ENCODE peak calls at places on chromosomes 3 and 15, in ten cellular contexts. C is brain microvascular endothelial cell, F is substantia nigra, S is lower lobe of right lung, G is cardiac muscle cell, T is suprapubic skin, Y is aorta, B is SK-N-SH, H is breast epithelium, K is A549. U is an unnamed sample.

GRCh38 chr3:186975726-186976125 is 45.4 kb downstream of the ST6GAL1 start:
- DNase-seq in C (no peak), F (no peak), S (no peak), G (no peak), T (no peak), Y (no peak), B (no peak), H (no peak), K (no peak), U (no peak)

GRCh38 chr15:92714071-92714456 is 58.5 kb upstream of the FAM174B start:
- DNase-seq in C (peak), F (no peak), S (no peak), G (peak), T (no peak), Y (no peak), B (peak), H (no peak), K (peak), U (no peak)

GRCh38 chr15:31464216-31465082 is 137.8 kb downstream of the KLF13 start:
- DNase-seq in C (no peak), F (no peak), S (no peak), G (no peak), T (peak), Y (no peak), B (no peak), H (no peak), K (no peak), U (peak)

GRCh38 chr3:135917076-135917475 is 48.5 kb upstream of the PPP2R3A start:
- DNase-seq in C (no peak), F (no peak), S (no peak), G (no peak), T (no peak), Y (no peak), B (no peak), H (no peak), K (no peak), U (no peak)

GRCh38 chr3:50473768-50474167 is 29.7 kb downstream of the CACNA2D2 start:
- DNase-seq in C (no peak), F (peak), S (no peak), G (no peak), T (no peak), Y (no peak), B (no peak), H (peak), K (no peak), U (no peak)

GRCh38 chr15:72184165-72184811 is 13.3 kb downstream of the GRAMD2A start:
- DNase-seq in C (no peak), F (no peak), S (peak), G (peak), T (peak), Y (no peak), B (peak), H (no peak), K (peak), U (no peak)

GRCh38 chr3:25151497-25151896 is 276.6 kb upstream of the RARB start:
- DNase-seq in C (peak), F (no peak), S (no peak), G (no peak), T (no peak), Y (no peak), B (no peak), H (no peak), K (no peak), U (no peak)

GRCh38 chr3:23650371-23651140 is 155.2 kb upstream of the UBE2E1 start:
- DNase-seq in C (peak), F (no peak), S (no peak), G (no peak), T (no peak), Y (no peak), B (no peak), H (no peak), K (peak), U (no peak)

GRCh38 chr3:62708642-62709041 is 166.6 kb downstream of the CADPS start:
- DNase-seq in C (no peak), F (no peak), S (no peak), G (no peak), T (no peak), Y (no peak), B (no peak), H (no peak), K (no peak), U (no peak)

GRCh38 chr15:43241100-43241499 is 20.3 kb upstream of the EPB42 start:
- DNase-seq in C (no peak), F (no peak), S (no peak), G (no peak), T (no peak), Y (peak), B (no peak), H (no peak), K (no peak), U (peak)

GRCh38 chr15:56351362-56351761 is 13.9 kb upstream of the TEX9 start:
- DNase-seq in C (no peak), F (no peak), S (no peak), G (no peak), T (no peak), Y (no peak), B (no peak), H (no peak), K (no peak), U (no peak)

GRCh38 chr3:138450181-138450580 is 15.8 kb downstream of the ESYT3 start:
- DNase-seq in C (no peak), F (no peak), S (peak), G (no peak), T (peak), Y (peak), B (no peak), H (peak), K (no peak), U (peak)

GRCh38 chr3:127959873-127960272 is 44.8 kb downstream of the KBTBD12 start:
- DNase-seq in C (peak), F (no peak), S (no peak), G (peak), T (no peak), Y (no peak), B (peak), H (no peak), K (peak), U (no peak)

GRCh38 chr3:171351676-171352075 is 108.5 kb downstream of the TNIK start:
- DNase-seq in C (peak), F (peak), S (no peak), G (no peak), T (no peak), Y (no peak), B (no peak), H (no peak), K (no peak), U (no peak)

GRCh38 chr3:58422756-58423324 is 10.8 kb downstream of the PDHB start:
- DNase-seq in C (no peak), F (no peak), S (no peak), G (peak), T (no peak), Y (no peak), B (no peak), H (no peak), K (peak), U (no peak)

GRCh38 chr3:170558417-170558816 is 27.5 kb downstream of the SLC7A14 start:
- DNase-seq in C (no peak), F (no peak), S (no peak), G (no peak), T (no peak), Y (no peak), B (no peak), H (no peak), K (no peak), U (no peak)

GRCh38 chr3:31572605-31573459 is 40.1 kb downstream of the STT3B start:
- DNase-seq in C (no peak), F (no peak), S (no peak), G (no peak), T (no peak), Y (no peak), B (no peak), H (no peak), K (no peak), U (no peak)

GRCh38 chr3:184354121-184354728 is 7.2 kb downstream of the CLCN2 start:
- DNase-seq in C (no peak), F (peak), S (peak), G (peak), T (no peak), Y (peak), B (peak), H (no peak), K (peak), U (no peak)

GRCh38 chr3:190222360-190222759 is 99.9 kb downstream of the CLDN1 start:
- DNase-seq in C (no peak), F (no peak), S (no peak), G (no peak), T (no peak), Y (no peak), B (no peak), H (no peak), K (no peak), U (no peak)

GRCh38 chr3:98530676-98531075 is 1.1 kb upstream of the GPR15 start:
- DNase-seq in C (no peak), F (no peak), S (no peak), G (no peak), T (no peak), Y (no peak), B (no peak), H (no peak), K (no peak), U (no peak)

GRCh38 chr15:98401029-98401428 is 247.3 kb upstream of the IGF1R start:
- DNase-seq in C (no peak), F (no peak), S (no peak), G (no peak), T (peak), Y (no peak), B (no peak), H (no peak), K (no peak), U (peak)

GRCh38 chr15:98397411-98397810 is 250.9 kb upstream of the IGF1R start:
- DNase-seq in C (no peak), F (peak), S (no peak), G (no peak), T (no peak), Y (no peak), B (no peak), H (no peak), K (no peak), U (peak)

GRCh38 chr15:98400120-98400519 is 248.2 kb upstream of the IGF1R start:
- DNase-seq in C (no peak), F (no peak), S (no peak), G (no peak), T (peak), Y (no peak), B (no peak), H (no peak), K (no peak), U (peak)

GRCh38 chr15:98395974-98396627 is 252.2 kb upstream of the IGF1R start:
- DNase-seq in C (no peak), F (no peak), S (no peak), G (no peak), T (no peak), Y (no peak), B (no peak), H (no peak), K (no peak), U (peak)

GRCh38 chr15:98398886-98399285 is 249.5 kb upstream of the IGF1R start:
- DNase-seq in C (no peak), F (no peak), S (no peak), G (no peak), T (peak), Y (no peak), B (no peak), H (no peak), K (no peak), U (peak)
- H3K27ac ChIP-seq in C (no peak), F (no peak), S (no peak), G (no peak), T (no peak), Y (no peak), B (no peak), H (no peak), K (no peak), U (no peak)

DNA sequence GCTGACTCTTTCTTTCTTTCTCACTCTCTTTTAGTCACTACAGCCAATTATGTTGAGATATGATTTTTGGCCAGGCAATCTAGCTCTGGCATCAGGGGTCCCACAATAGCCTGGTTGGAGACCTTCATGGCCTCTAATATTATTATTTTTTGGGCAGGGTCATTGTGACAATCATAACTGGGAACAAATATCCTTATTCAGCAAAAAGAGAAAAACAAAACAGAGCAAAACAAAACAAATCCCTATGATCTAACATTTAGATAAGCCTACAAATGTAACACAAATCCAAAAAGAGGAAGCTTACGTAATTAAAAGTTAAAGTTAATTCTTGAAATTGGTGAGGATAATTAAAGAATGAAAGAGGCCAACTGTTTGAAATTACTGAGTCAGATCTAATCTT is 640.0 kb downstream of the TUSC7 start:
- DNase-seq in C (no peak), F (no peak), S (no peak), G (no peak), T (no peak), Y (no peak), B (no peak), H (no peak), K (no peak), U (no peak)
- H3K27ac ChIP-seq in C (no peak), F (no peak), S (no peak), G (no peak), T (no peak), Y (no peak), B (no peak), H (no peak), K (no peak), U (no peak)

GRCh38 chr3:12585181-12585580 is 28.3 kb downstream of the MKRN2 start:
- DNase-seq in C (no peak), F (no peak), S (no peak), G (no peak), T (no peak), Y (no peak), B (no peak), H (no peak), K (no peak), U (no peak)
- H3K27ac ChIP-seq in C (no peak), F (peak), S (no peak), G (peak), T (no peak), Y (no peak), B (no peak), H (no peak), K (no peak), U (no peak)

DNA sequence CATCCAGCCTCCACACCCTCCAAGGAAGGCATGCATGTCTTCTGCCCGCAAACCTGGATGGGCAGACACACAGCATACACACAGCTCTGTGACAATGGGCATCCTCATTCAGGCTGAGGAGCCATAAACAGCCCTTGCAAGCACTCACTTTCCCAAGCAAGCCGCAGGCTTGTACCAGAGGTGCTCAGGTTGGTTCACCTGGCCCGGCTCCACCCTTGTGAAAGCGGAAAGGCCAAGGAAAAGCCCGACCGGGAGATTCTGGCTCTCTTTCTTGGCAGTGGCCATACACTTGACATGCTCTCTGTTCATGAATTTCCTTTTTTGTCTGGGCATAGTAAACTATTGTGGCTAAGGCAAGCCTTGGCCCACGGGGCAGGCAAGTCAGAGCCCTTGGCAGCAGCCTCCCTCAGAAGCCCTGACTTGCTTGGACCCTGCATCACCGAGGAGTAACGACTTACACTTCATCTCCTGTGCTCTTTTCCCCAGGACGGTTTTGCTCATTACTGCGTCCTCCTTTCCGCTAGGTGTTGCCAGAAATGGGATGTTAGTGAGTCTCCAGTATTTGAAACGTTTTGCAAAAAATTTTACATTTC is 74.6 kb upstream of the BNC1 start:
- DNase-seq in C (no peak), F (no peak), S (no peak), G (no peak), T (no peak), Y (no peak), B (no peak), H (no peak), K (no peak), U (no peak)
- H3K27ac ChIP-seq in C (no peak), F (no peak), S (no peak), G (no peak), T (no peak), Y (no peak), B (no peak), H (peak), K (no peak), U (no peak)

GRCh38 chr3:178310833-178311380 is 225.3 kb upstream of the KCNMB2 start:
- DNase-seq in C (no peak), F (no peak), S (no peak), G (no peak), T (no peak), Y (no peak), B (no peak), H (no peak), K (no peak), U (no peak)
- H3K27ac ChIP-seq in C (no peak), F (no peak), S (no peak), G (no peak), T (no peak), Y (no peak), B (no peak), H (no peak), K (no peak), U (no peak)

GRCh38 chr3:55654123-55654787 is 167.1 kb upstream of the WNT5A start:
- DNase-seq in C (no peak), F (no peak), S (no peak), G (no peak), T (no peak), Y (no peak), B (no peak), H (no peak), K (no peak), U (no peak)

GRCh38 chr3:55649554-55649953 is 162.4 kb upstream of the WNT5A start:
- DNase-seq in C (no peak), F (no peak), S (no peak), G (no peak), T (no peak), Y (no peak), B (no peak), H (no peak), K (no peak), U (no peak)

GRCh38 chr3:55648591-55649318 is 161.6 kb upstream of the WNT5A start:
- DNase-seq in C (no peak), F (no peak), S (no peak), G (no peak), T (no peak), Y (no peak), B (no peak), H (no peak), K (no peak), U (no peak)

GRCh38 chr3:55650011-55650410 is 162.9 kb upstream of the WNT5A start:
- DNase-seq in C (no peak), F (no peak), S (no peak), G (no peak), T (no peak), Y (no peak), B (no peak), H (no peak), K (no peak), U (no peak)

GRCh38 chr3:55651011-55651410 is 163.9 kb upstream of the WNT5A start:
- DNase-seq in C (no peak), F (no peak), S (no peak), G (no peak), T (no peak), Y (no peak), B (no peak), H (no peak), K (no peak), U (no peak)
- H3K27ac ChIP-seq in C (no peak), F (no peak), S (no peak), G (no peak), T (no peak), Y (no peak), B (no peak), H (no peak), K (no peak), U (no peak)

U was measured in coronary artery.